ENCODE peak calls at places on chromosome 4, in five cellular contexts. One of them, this sample, is unnamed.

GRCh38 chr4:54784188-54784671 is 126.5 kb downstream of the KIT start:
- DNase-seq in left lung: peak
- DNase-seq in fibroblast of mammary gland: peak
- DNase-seq in psoas muscle: peak
- DNase-seq in fibroblast of pulmonary artery: peak
- DNase-seq in this sample: peak

GRCh38 chr4:109494538-109494937 is 60.9 kb downstream of the SEC24B start:
- DNase-seq in psoas muscle: no peak
- DNase-seq in fibroblast of pulmonary artery: no peak
- DNase-seq in left lung: no peak
- DNase-seq in fibroblast of mammary gland: no peak
- DNase-seq in this sample: no peak

GRCh38 chr4:113435893-113436292 is 325.6 kb downstream of the CAMK2D start:
- DNase-seq in fibroblast of pulmonary artery: peak
- DNase-seq in fibroblast of mammary gland: peak
- DNase-seq in left lung: no peak
- DNase-seq in psoas muscle: no peak
- DNase-seq in this sample: no peak

GRCh38 chr4:184273166-184274147 is 55.8 kb upstream of the ENPP6 start:
- DNase-seq in psoas muscle: no peak
- DNase-seq in fibroblast of mammary gland: no peak
- DNase-seq in left lung: no peak
- DNase-seq in fibroblast of pulmonary artery: no peak
- DNase-seq in this sample: no peak

GRCh38 chr4:39942507-39942906 is 35.2 kb downstream of the PDS5A start:
- DNase-seq in psoas muscle: no peak
- DNase-seq in fibroblast of mammary gland: no peak
- DNase-seq in fibroblast of pulmonary artery: no peak
- DNase-seq in left lung: no peak
- DNase-seq in this sample: no peak

GRCh38 chr4:99642725-99643489 is 14.7 kb downstream of the C4orf54 start:
- DNase-seq in fibroblast of pulmonary artery: peak
- DNase-seq in fibroblast of mammary gland: no peak
- DNase-seq in left lung: no peak
- DNase-seq in psoas muscle: peak
- DNase-seq in this sample: no peak

GRCh38 chr4:7808181-7808580 is 131.5 kb downstream of the AFAP1 start:
- DNase-seq in psoas muscle: no peak
- DNase-seq in fibroblast of mammary gland: no peak
- DNase-seq in fibroblast of pulmonary artery: no peak
- DNase-seq in left lung: no peak
- DNase-seq in this sample: no peak

GRCh38 chr4:151643564-151643963 is 117.2 kb downstream of the GATB start:
- DNase-seq in psoas muscle: no peak
- DNase-seq in fibroblast of pulmonary artery: no peak
- DNase-seq in fibroblast of mammary gland: no peak
- DNase-seq in left lung: no peak
- DNase-seq in this sample: no peak

GRCh38 chr4:38989487-38989886 is 42.7 kb downstream of the TMEM156 start:
- DNase-seq in fibroblast of mammary gland: peak
- DNase-seq in psoas muscle: no peak
- DNase-seq in left lung: no peak
- DNase-seq in fibroblast of pulmonary artery: no peak
- DNase-seq in this sample: no peak

DNA sequence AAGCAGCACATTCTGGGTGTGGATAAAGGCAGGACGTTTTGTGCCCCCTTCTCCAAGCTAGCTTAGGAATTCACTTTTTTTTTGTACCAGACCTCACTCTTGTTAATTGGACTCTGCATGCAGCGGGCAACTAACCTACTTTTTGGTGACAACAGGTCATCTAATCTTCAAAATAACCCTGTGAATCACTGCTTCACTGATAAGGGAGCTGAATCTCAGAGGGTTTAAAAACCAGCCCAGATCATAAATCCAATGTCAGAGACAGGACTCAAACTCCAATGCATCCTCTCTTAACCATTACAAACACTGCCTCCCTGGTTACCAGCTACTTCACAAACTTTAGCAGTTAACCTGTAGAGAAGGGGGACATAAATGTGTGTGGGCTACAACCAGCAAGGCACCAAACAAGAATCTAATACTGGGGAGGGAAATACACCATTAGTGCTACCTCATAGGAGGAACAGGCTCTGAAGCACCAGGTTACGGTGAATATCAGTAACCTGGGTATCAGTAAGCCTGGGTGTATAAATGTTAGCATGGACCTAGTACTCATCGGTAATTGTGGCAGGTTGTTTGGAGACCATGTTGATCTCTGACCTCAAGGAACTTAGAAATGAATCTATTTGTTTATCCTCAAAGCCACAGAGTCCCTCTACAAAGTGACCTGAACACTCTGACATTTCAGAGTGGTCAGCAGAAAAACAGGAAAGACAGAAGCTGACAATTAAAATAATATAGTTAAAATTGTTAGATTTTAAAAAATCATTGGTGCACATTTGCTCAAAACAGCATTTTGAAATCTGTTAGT is 2.6 kb downstream of the TIFA start:
- DNase-seq in fibroblast of mammary gland: no peak
- DNase-seq in left lung: no peak
- DNase-seq in fibroblast of pulmonary artery: no peak
- DNase-seq in psoas muscle: no peak
- DNase-seq in this sample: no peak
- H3K4me3 ChIP-seq in fibroblast of mammary gland: no peak
- H3K4me3 ChIP-seq in left lung: peak
- H3K4me3 ChIP-seq in fibroblast of pulmonary artery: peak
- H3K4me3 ChIP-seq in psoas muscle: no peak
- H3K4me3 ChIP-seq in this sample: no peak

GRCh38 chr4:158181906-158182305 is 9.1 kb upstream of the GASK1B start:
- DNase-seq in fibroblast of mammary gland: no peak
- DNase-seq in left lung: no peak
- DNase-seq in psoas muscle: no peak
- DNase-seq in fibroblast of pulmonary artery: no peak
- DNase-seq in this sample: no peak
- H3K4me3 ChIP-seq in fibroblast of mammary gland: no peak
- H3K4me3 ChIP-seq in left lung: no peak
- H3K4me3 ChIP-seq in psoas muscle: no peak
- H3K4me3 ChIP-seq in fibroblast of pulmonary artery: no peak
- H3K4me3 ChIP-seq in this sample: no peak

GRCh38 chr4:33722800-33723511 is 2521.4 kb downstream of the ARAP2 start:
- DNase-seq in fibroblast of pulmonary artery: peak
- DNase-seq in psoas muscle: no peak
- DNase-seq in fibroblast of mammary gland: peak
- DNase-seq in left lung: no peak
- DNase-seq in this sample: no peak

GRCh38 chr4:33724685-33725084 is 2519.6 kb downstream of the ARAP2 start:
- DNase-seq in left lung: no peak
- DNase-seq in fibroblast of pulmonary artery: no peak
- DNase-seq in fibroblast of mammary gland: no peak
- DNase-seq in psoas muscle: no peak
- DNase-seq in this sample: no peak

GRCh38 chr4:33722254-33722653 is 2522.1 kb downstream of the ARAP2 start:
- DNase-seq in left lung: no peak
- DNase-seq in psoas muscle: no peak
- DNase-seq in fibroblast of pulmonary artery: peak
- DNase-seq in fibroblast of mammary gland: peak
- DNase-seq in this sample: peak

DNA sequence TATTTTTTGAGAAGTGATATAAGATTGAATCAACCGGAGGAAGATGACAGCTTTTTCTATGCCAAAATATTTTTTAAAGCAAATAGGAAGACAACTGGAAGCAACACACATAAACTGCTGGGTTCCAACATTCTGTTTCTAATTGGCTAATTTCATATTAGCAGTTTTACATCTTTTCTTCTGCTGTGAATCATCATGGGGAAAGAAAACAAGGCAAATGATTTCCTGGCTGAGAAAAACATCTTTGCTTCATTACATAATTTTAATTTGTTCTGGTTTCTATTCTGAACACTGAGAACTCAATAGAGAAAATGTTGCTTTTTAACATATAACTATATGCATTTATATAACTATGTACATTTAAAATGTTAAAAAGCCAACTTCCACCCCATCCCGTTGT is 2518.5 kb downstream of the ARAP2 start:
- DNase-seq in left lung: no peak
- DNase-seq in fibroblast of pulmonary artery: no peak
- DNase-seq in fibroblast of mammary gland: no peak
- DNase-seq in psoas muscle: no peak
- DNase-seq in this sample: no peak
- H3K4me3 ChIP-seq in left lung: no peak
- H3K4me3 ChIP-seq in fibroblast of pulmonary artery: no peak
- H3K4me3 ChIP-seq in fibroblast of mammary gland: no peak
- H3K4me3 ChIP-seq in psoas muscle: no peak
- H3K4me3 ChIP-seq in this sample: no peak

GRCh38 chr4:163404570-163404969 is 60.9 kb downstream of the NPY5R start:
- DNase-seq in psoas muscle: no peak
- DNase-seq in left lung: no peak
- DNase-seq in fibroblast of mammary gland: no peak
- DNase-seq in fibroblast of pulmonary artery: peak
- DNase-seq in this sample: no peak
- H3K4me3 ChIP-seq in psoas muscle: no peak
- H3K4me3 ChIP-seq in left lung: no peak
- H3K4me3 ChIP-seq in fibroblast of mammary gland: no peak
- H3K4me3 ChIP-seq in fibroblast of pulmonary artery: peak
- H3K4me3 ChIP-seq in this sample: no peak

GRCh38 chr4:123349401-123350190 is 47.0 kb upstream of the SPRY1 start:
- DNase-seq in fibroblast of mammary gland: no peak
- DNase-seq in psoas muscle: no peak
- DNase-seq in left lung: no peak
- DNase-seq in fibroblast of pulmonary artery: peak
- DNase-seq in this sample: no peak
- H3K4me3 ChIP-seq in fibroblast of mammary gland: no peak
- H3K4me3 ChIP-seq in psoas muscle: no peak
- H3K4me3 ChIP-seq in left lung: no peak
- H3K4me3 ChIP-seq in fibroblast of pulmonary artery: no peak
- H3K4me3 ChIP-seq in this sample: no peak

DNA sequence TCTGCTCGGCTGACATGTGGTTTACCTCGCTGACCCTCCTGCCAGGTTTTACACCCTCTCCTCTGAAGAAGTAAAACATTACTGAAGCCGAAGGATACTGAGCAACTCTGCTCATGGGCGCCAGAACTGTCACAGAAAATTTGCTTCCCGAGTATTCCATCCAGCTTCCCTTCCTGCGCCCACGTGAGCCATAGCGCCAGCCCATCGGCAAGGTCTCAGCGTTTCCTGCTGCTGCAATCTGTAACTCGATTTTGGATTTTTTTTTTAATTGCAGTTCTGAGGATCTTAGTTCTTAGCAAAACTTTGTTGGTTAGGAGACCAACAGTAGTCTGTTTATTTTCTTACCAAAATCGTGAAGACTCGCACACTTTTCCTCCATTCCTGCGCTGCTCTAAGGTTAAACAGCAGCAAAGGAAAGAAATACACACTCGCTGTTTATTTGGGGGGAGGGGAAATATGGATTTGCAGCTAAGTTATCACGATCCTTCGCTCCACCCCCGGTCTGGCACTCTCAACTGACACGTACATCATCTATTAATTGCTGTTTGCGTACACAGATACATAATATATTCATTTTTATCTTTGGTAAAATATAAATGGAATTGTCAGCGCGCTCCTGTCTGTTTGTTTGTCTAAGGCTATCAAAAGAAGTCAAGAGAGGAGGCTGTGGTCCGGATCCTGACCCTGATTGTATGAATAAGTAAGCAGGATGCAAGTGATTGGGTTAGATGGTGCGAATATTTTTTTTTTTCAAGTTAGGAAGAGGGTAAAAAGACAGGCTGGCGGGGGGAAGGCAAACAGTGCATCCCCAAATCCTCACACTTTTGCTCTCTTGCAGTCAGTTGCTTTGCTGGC is at the start of gene TLL1:
- DNase-seq in left lung: no peak
- DNase-seq in fibroblast of pulmonary artery: peak
- DNase-seq in fibroblast of mammary gland: peak
- DNase-seq in psoas muscle: no peak
- DNase-seq in this sample: no peak
- H3K4me3 ChIP-seq in left lung: peak
- H3K4me3 ChIP-seq in fibroblast of pulmonary artery: peak
- H3K4me3 ChIP-seq in fibroblast of mammary gland: peak
- H3K4me3 ChIP-seq in psoas muscle: peak
- H3K4me3 ChIP-seq in this sample: peak

DNA sequence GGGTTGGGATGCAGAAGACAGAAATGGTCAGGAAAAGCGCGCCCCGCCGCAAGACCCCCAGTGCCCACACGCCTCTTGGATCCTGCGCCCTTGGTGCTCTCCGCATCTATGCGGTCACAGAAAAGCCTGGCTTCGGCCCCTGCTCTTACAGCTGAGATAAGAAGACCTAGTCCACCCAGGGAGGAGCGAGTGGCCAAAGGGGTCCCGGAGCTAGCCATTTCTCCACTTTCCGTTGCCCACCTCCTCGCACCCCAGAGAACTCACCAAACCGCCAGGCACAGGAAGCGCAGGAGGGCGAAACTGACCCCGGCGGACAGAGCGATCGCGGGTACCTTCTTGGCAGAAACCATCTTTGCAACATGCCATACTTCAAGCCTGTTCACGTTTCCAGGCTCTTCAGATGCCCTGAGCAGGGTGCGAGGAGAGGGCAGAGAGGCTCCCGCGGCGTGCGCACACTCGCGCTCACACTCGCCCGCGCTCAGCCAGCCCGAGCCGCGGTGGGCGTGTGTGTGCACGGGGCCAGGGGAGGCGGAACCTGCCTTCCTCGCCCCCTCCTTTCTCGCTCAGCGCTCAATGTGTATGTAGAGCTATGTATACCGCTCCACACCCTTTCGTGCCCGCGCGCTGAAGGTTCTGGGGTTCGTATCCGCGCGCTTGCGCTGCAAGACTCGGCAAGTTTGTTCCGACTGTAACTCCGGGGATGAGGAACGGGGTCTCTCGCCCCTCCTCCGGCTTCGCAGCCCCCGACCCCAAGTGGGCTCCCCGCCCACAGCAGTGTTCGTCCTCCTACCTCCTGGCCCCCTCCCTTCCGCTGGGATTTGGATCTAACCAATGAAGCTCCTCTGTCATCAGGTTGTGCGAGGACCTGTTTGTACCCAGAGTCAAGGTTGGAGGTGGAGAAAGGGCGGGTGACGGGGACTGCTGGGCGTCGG is at the start of gene GABRA4:
- DNase-seq in fibroblast of mammary gland: no peak
- DNase-seq in fibroblast of pulmonary artery: no peak
- DNase-seq in left lung: no peak
- DNase-seq in psoas muscle: no peak
- DNase-seq in this sample: no peak
- H3K4me3 ChIP-seq in fibroblast of mammary gland: no peak
- H3K4me3 ChIP-seq in fibroblast of pulmonary artery: peak
- H3K4me3 ChIP-seq in left lung: no peak
- H3K4me3 ChIP-seq in psoas muscle: no peak
- H3K4me3 ChIP-seq in this sample: peak